ENCODE peak calls at places on chromosomes 1 and 21, in six cellular contexts. C is C1 segment of cervical spinal cord, F is hippocampal formation, O is DMS153, Z is NCI-H1092, X is endothelial cell of umbilical vein. L is an unnamed sample.

GRCh38 chr1:5456090-5456789 is 536.0 kb downstream of the NPHP4 start:
- DNase-seq in F (no peak), C (no peak), O (peak), X (no peak), Z (no peak), L (no peak)

GRCh38 chr1:222817529-222817928 is 2.7 kb downstream of the DISP1 start:
- DNase-seq in C (no peak), Z (no peak), X (peak), O (no peak), F (no peak), L (no peak)

GRCh38 chr1:201740086-201740541 is 88.8 kb upstream of the IPO9 start:
- DNase-seq in X (no peak), O (no peak), F (no peak), Z (no peak), C (no peak), L (no peak)

GRCh38 chr21:41703857-41704501 is 62.9 kb downstream of the RIPK4 start:
- DNase-seq in Z (no peak), C (no peak), F (no peak), O (peak), X (no peak), L (no peak)

GRCh38 chr21:37607081-37607480 is 240.5 kb downstream of the DYRK1A start:
- DNase-seq in C (no peak), X (no peak), Z (no peak), O (no peak), F (no peak), L (no peak)

GRCh38 chr1:224226849-224227502 is 43.9 kb downstream of the DEGS1 start:
- DNase-seq in Z (no peak), O (no peak), F (no peak), C (no peak), X (no peak), L (no peak)

GRCh38 chr1:5998051-5998905 is 6.1 kb upstream of the NPHP4 start:
- DNase-seq in O (no peak), Z (no peak), C (no peak), F (no peak), X (no peak), L (no peak)

GRCh38 chr1:2314803-2315710 is 76.3 kb downstream of the MORN1 start:
- DNase-seq in C (no peak), F (no peak), X (peak), O (no peak), Z (no peak), L (no peak)

GRCh38 chr1:54978528-54979326 is 1.7 kb upstream of the TMEM61 start:
- DNase-seq in X (no peak), C (no peak), F (no peak), Z (no peak), O (no peak), L (no peak)

GRCh38 chr1:32337855-32338636 is 2.0 kb upstream of the MARCKSL1 start:
- DNase-seq in Z (no peak), O (no peak), X (no peak), F (peak), C (peak), L (peak)

GRCh38 chr1:210905944-210906453 is 227.9 kb downstream of the KCNH1 start:
- DNase-seq in Z (no peak), X (no peak), O (no peak), F (no peak), C (no peak), L (no peak)

GRCh38 chr1:165631403-165632151 is 543 bp downstream of the MGST3 start:
- DNase-seq in Z (no peak), F (peak), X (peak), C (peak), O (no peak), L (peak)

GRCh38 chr1:236654957-236655356 is 31.3 kb upstream of the ACTN2 start:
- DNase-seq in X (no peak), O (no peak), C (no peak), F (no peak), Z (no peak), L (no peak)

GRCh38 chr1:163709636-163710035 is 387.9 kb downstream of the NUF2 start:
- DNase-seq in Z (no peak), F (no peak), O (no peak), C (no peak), X (peak), L (no peak)

GRCh38 chr1:156122519-156123355 is 8.2 kb downstream of the LMNA start:
- DNase-seq in X (peak), Z (peak), F (peak), O (peak), C (peak), L (peak)

GRCh38 chr1:36161656-36162531 is 5.9 kb downstream of the MAP7D1 start:
- DNase-seq in F (peak), Z (no peak), O (no peak), X (peak), C (no peak), L (peak)

GRCh38 chr1:115838426-115838804 is 2.5 kb downstream of the NHLH2 start:
- DNase-seq in Z (no peak), F (no peak), X (no peak), C (no peak), O (no peak), L (peak)

L was measured in putamen.